ENCODE peak calls at places on chromosome 1, in four cellular contexts. Q is mesenchymal stem cell, L is IMR-90, P is H9. C is an unnamed sample.

GRCh38 chr1:92709738-92710137 is 75.2 kb downstream of the EVI5 start:
- DNase-seq in L (peak), P (no peak), Q (peak), C (no peak)

GRCh38 chr1:192476802-192477298 is 98.7 kb upstream of the RGS1 start:
- DNase-seq in Q (peak), L (peak), P (no peak), C (no peak)

GRCh38 chr1:188363943-188364342 is 1535.2 kb downstream of the PLA2G4A start:
- DNase-seq in L (no peak), Q (no peak), P (no peak), C (no peak)

GRCh38 chr1:198641506-198641905 is 2.7 kb downstream of the PTPRC start:
- DNase-seq in Q (no peak), P (no peak), L (peak), C (no peak)

GRCh38 chr1:218259339-218259738 is 25.8 kb upstream of the RRP15 start:
- DNase-seq in P (no peak), L (no peak), Q (no peak), C (no peak)

GRCh38 chr1:40783001-40783905 is at the start of gene KCNQ4:
- DNase-seq in P (peak), Q (no peak), L (no peak), C (peak)

GRCh38 chr1:45929257-45929687 is 125.9 kb downstream of the MAST2 start:
- DNase-seq in L (peak), P (peak), Q (peak), C (no peak)

GRCh38 chr1:200299571-200299970 is 110.3 kb downstream of the ZNF281 start:
- DNase-seq in Q (no peak), P (no peak), L (no peak), C (no peak)

GRCh38 chr1:172180886-172181285 is 239.6 kb upstream of the C1orf105 start:
- DNase-seq in Q (peak), L (peak), P (no peak), C (no peak)

GRCh38 chr1:37056201-37056764 is 22.0 kb upstream of the GRIK3 start:
- DNase-seq in Q (no peak), L (no peak), P (peak), C (no peak)

GRCh38 chr1:94063379-94063778 is 57.6 kb downstream of the ABCA4 start:
- DNase-seq in L (peak), Q (peak), P (no peak), C (no peak)

GRCh38 chr1:174008261-174008660 is 13.9 kb downstream of the RC3H1 start:
- DNase-seq in L (no peak), P (no peak), Q (no peak), C (no peak)

GRCh38 chr1:61220531-61220930 is 138.2 kb downstream of the NFIA start:
- DNase-seq in Q (no peak), L (no peak), P (no peak), C (no peak)

GRCh38 chr1:47333578-47333921 is at the start of gene CMPK1:
- DNase-seq in P (peak), L (peak), Q (peak), C (peak)

GRCh38 chr1:198359024-198359653 is 181.3 kb downstream of the ATP6V1G3 start:
- DNase-seq in L (peak), P (no peak), Q (peak), C (no peak)

GRCh38 chr1:221268295-221268694 is 389.1 kb downstream of the HLX start:
- DNase-seq in Q (peak), L (peak), P (no peak), C (no peak)

GRCh38 chr1:3505161-3505560 is 50.7 kb downstream of the ARHGEF16 start:
- DNase-seq in P (no peak), Q (no peak), L (no peak), C (no peak)

GRCh38 chr1:170445096-170445495 is 86.9 kb upstream of the GORAB start:
- DNase-seq in P (no peak), L (peak), Q (peak), C (no peak)

GRCh38 chr1:70140343-70140742 is 65.0 kb downstream of the LRRC40 start:
- DNase-seq in Q (peak), P (no peak), L (peak), C (no peak)

GRCh38 chr1:39195166-39196111 is 9.1 kb upstream of the MACF1 start:
- DNase-seq in Q (peak), L (peak), P (no peak), C (no peak)

GRCh38 chr1:174445817-174446216 is 1.9 kb upstream of the GPR52 start:
- DNase-seq in P (peak), Q (no peak), L (no peak), C (peak)

GRCh38 chr1:174989540-174990181 is 10.1 kb upstream of the CACYBP start:
- DNase-seq in Q (no peak), P (no peak), L (no peak), C (no peak)

GRCh38 chr1:117732065-117732789 is 126.4 kb downstream of the TENT5C start:
- DNase-seq in L (peak), Q (no peak), P (no peak), C (no peak)

GRCh38 chr1:32741417-32742131 is 39.0 kb upstream of the SYNC start:
- DNase-seq in P (no peak), L (no peak), Q (no peak), C (no peak)

GRCh38 chr1:56148466-56149193 is 430.7 kb downstream of the PLPP3 start:
- DNase-seq in L (no peak), P (no peak), Q (no peak), C (no peak)

GRCh38 chr1:113278371-113278770 is 111.9 kb upstream of the MAGI3 start:
- DNase-seq in P (no peak), Q (no peak), L (no peak), C (no peak)

GRCh38 chr1:225689882-225690459 is 37.0 kb upstream of the ENAH start:
- DNase-seq in P (no peak), Q (no peak), L (peak), C (no peak)

GRCh38 chr1:221740941-221741363 is 937 bp downstream of the DUSP10 start:
- DNase-seq in P (no peak), Q (no peak), L (peak), C (no peak)

GRCh38 chr1:111818081-111818480 is 62.4 kb downstream of the DDX20 start:
- DNase-seq in P (no peak), Q (no peak), L (no peak), C (no peak)

GRCh38 chr1:155978325-155978972 is at the start of gene ARHGEF2:
- DNase-seq in P (peak), Q (peak), L (peak), C (peak)

GRCh38 chr1:53878492-53879105 is 11.0 kb downstream of the YIPF1 start:
- DNase-seq in P (no peak), L (peak), Q (peak), C (peak)

GRCh38 chr1:50978144-50978851 is 8.3 kb downstream of the CDKN2C start:
- DNase-seq in Q (peak), L (peak), P (peak), C (no peak)

GRCh38 chr1:235831148-235831547 is 35.6 kb downstream of the LYST start:
- DNase-seq in Q (peak), L (peak), P (no peak), C (no peak)

GRCh38 chr1:56933161-56933560 is 32.7 kb downstream of the C8B start:
- DNase-seq in P (no peak), Q (no peak), L (no peak), C (no peak)

GRCh38 chr1:178941849-178942248 is 71.0 kb upstream of the ANGPTL1 start:
- DNase-seq in L (peak), Q (no peak), P (no peak), C (no peak)

GRCh38 chr1:2087766-2088165 is 37.6 kb downstream of the PRKCZ start:
- DNase-seq in L (no peak), P (no peak), Q (no peak), C (no peak)

GRCh38 chr1:2088434-2088833 is 38.2 kb downstream of the PRKCZ start:
- DNase-seq in P (no peak), L (peak), Q (peak), C (no peak)

GRCh38 chr1:2091611-2092604 is 41.7 kb downstream of the PRKCZ start:
- DNase-seq in Q (no peak), P (peak), L (no peak), C (peak)

GRCh38 chr1:2089051-2089450 is 38.8 kb downstream of the PRKCZ start:
- DNase-seq in Q (no peak), L (no peak), P (no peak), C (no peak)

DNA sequence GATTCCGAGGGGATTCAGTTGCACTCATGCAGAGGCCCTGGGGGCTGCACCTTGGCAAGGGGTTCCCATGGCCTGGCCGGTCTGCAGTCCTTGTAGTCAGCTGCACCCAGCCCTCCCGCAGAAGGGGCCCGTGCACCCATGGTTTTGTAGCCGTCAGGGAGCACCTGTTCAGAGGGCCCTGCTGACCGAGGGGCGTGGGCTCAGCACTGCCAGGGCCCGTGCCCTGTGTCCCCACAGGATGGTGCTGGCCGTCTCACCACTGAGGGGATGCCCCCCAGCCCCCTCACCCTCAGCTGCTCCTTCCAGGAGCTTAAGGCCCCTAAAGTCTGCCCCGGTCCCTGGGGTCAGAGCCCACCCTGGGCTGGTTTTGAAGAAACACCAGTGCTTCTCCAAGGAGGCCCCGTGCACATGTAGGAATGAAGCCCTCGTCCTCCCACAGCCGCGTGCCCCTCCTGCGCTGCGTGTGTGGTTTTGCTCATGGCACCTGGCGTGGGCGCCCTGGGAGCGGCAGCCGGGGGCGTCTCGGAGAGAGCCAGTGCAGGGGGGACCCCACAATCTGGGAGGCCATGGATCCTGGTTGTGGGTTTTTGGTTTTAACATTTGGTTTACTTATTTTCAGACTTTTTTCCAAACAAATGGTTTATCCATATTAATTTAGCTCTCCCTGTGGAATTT is 40.1 kb downstream of the PRKCZ start:
- DNase-seq in L (no peak), Q (no peak), P (no peak), C (no peak)
- H4K91ac ChIP-seq in L (no peak), Q (no peak), P (no peak), C (no peak)

GRCh38 chr1:5906116-5906515 is 86.1 kb downstream of the NPHP4 start:
- DNase-seq in P (peak), Q (no peak), L (no peak), C (no peak)

GRCh38 chr1:5906966-5907365 is 85.3 kb downstream of the NPHP4 start:
- DNase-seq in L (no peak), Q (no peak), P (peak), C (no peak)

GRCh38 chr1:5908461-5909375 is 83.5 kb downstream of the NPHP4 start:
- DNase-seq in L (no peak), P (peak), Q (no peak), C (no peak)

GRCh38 chr1:5907966-5908365 is 84.3 kb downstream of the NPHP4 start:
- DNase-seq in P (peak), L (no peak), Q (no peak), C (no peak)

DNA sequence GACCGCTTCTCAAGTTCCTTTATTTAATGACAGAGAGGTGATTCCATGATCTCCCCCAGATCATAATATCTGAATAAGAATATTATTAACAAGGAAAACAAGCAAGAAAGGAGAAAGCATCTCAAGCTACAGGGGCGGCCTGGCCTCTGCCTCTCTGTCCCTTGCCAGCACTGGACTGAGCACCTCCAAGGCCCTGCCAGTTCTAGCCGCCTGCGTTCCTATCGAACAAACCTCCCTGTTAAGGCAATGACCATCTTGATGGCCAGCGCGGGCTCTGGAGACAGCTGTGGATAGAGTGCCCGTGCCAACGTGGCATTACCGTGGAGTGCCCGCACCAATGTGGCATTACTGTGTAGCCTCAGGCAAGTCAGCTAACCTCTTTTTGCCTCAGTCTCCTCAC is 84.8 kb downstream of the NPHP4 start:
- DNase-seq in Q (no peak), L (no peak), P (no peak), C (no peak)
- H2BK15ac ChIP-seq in Q (no peak), L (no peak), P (no peak), C (no peak)

DNA sequence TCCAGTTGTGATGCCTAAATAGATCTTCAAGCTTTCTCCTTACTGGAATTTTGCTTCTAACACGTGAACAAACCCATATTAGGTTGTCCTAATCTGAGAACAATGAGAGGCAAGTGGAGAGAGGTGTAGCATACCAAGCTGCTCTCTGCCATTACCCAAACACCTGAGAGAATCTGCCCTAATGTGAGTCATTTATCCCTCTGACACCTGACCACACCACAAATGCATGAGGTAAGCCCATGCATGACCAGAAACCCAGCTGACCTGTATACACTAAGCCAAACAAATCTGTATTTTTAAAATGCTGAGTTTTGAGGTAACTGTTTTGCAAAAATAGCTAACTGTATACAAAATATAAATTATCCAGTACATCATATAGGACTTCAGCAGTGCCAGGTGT is 1458.1 kb upstream of the B3GALT2 start:
- DNase-seq in L (no peak), P (no peak), Q (no peak), C (no peak)
- H4K91ac ChIP-seq in L (no peak), P (no peak), Q (no peak), C (no peak)

GRCh38 chr1:204088596-204088995 is 15.7 kb downstream of the SOX13 start:
- DNase-seq in L (no peak), P (no peak), Q (no peak), C (no peak)
- H2BK15ac ChIP-seq in L (no peak), P (no peak), Q (no peak), C (peak)

DNA sequence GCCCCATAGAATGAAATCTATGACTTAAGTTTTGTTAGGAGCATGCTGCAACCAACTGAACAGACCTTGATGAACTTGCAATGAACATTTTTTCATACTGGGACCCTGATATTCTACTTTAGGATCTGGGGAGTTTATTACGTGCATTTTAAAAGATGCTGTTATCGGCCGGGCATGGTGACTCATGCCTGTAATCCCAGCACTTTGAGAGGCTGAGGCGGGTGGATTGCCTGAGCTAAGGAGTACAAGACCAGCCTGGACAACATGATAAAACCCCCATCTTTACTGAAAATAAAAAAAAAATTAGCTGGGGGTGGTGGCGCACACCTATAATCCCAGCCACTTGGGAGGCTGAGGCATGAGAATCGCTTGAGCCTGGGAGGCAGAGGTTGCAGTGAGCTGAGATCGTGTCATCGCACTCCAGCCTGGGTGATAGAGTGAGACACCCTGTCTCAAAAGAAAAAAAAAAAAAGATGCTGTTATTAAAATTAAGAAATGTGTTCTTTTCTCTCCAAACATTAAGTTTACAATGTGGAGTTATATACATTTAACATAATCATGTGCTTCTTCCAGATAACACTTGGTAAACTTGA is 7.1 kb downstream of the MPZL1 start:
- DNase-seq in L (no peak), P (no peak), Q (peak), C (no peak)
- H4K91ac ChIP-seq in L (no peak), P (no peak), Q (no peak), C (no peak)